ENCODE peak calls at places on chromosomes 5 and 9, in six cellular contexts. One of them, this sample, is unnamed.

GRCh38 chr9:38346811-38347735 is 45.4 kb upstream of the ALDH1B1 start:
- DNase-seq in A549: no peak
- DNase-seq in kidney: no peak
- DNase-seq in cardiac muscle cell: no peak
- DNase-seq in CD8-positive, alpha-beta memory T cell: no peak
- DNase-seq in Caco-2: no peak
- DNase-seq in this sample: no peak

GRCh38 chr9:42852133-42852532 is 668.7 kb downstream of the SPATA31A6 start:
- DNase-seq in cardiac muscle cell: peak; percentile 58
- DNase-seq in CD8-positive, alpha-beta memory T cell: no peak
- DNase-seq in Caco-2: no peak
- DNase-seq in A549: peak; percentile 73
- DNase-seq in kidney: no peak
- DNase-seq in this sample: no peak

GRCh38 chr9:120931278-120932085 is 4.9 kb upstream of the TRAF1 start:
- DNase-seq in A549: no peak
- DNase-seq in kidney: no peak
- DNase-seq in CD8-positive, alpha-beta memory T cell: peak; percentile 80
- DNase-seq in cardiac muscle cell: no peak
- DNase-seq in Caco-2: no peak
- DNase-seq in this sample: peak; percentile 79

GRCh38 chr9:129397335-129397734 is 219.3 kb upstream of the IER5L start:
- DNase-seq in CD8-positive, alpha-beta memory T cell: no peak
- DNase-seq in A549: no peak
- DNase-seq in Caco-2: no peak
- DNase-seq in kidney: no peak
- DNase-seq in cardiac muscle cell: no peak
- DNase-seq in this sample: no peak

GRCh38 chr5:71528206-71528605 is 58.9 kb upstream of the MCCC2 start:
- DNase-seq in kidney: no peak
- DNase-seq in CD8-positive, alpha-beta memory T cell: no peak
- DNase-seq in cardiac muscle cell: no peak
- DNase-seq in A549: no peak
- DNase-seq in Caco-2: no peak
- DNase-seq in this sample: no peak

GRCh38 chr5:35644543-35644942 is 26.9 kb downstream of the SPEF2 start:
- DNase-seq in CD8-positive, alpha-beta memory T cell: no peak
- DNase-seq in cardiac muscle cell: no peak
- DNase-seq in A549: peak; percentile 43
- DNase-seq in kidney: no peak
- DNase-seq in Caco-2: no peak
- DNase-seq in this sample: no peak

GRCh38 chr9:85089188-85089969 is 419.9 kb downstream of the NTRK2 start:
- DNase-seq in A549: no peak
- DNase-seq in CD8-positive, alpha-beta memory T cell: no peak
- DNase-seq in Caco-2: no peak
- DNase-seq in cardiac muscle cell: peak; percentile 20
- DNase-seq in kidney: no peak
- DNase-seq in this sample: no peak

GRCh38 chr5:164504141-164504772 is 998.8 kb downstream of the MAT2B start:
- DNase-seq in Caco-2: no peak
- DNase-seq in A549: peak; percentile 57
- DNase-seq in CD8-positive, alpha-beta memory T cell: no peak
- DNase-seq in cardiac muscle cell: peak; percentile 70
- DNase-seq in kidney: no peak
- DNase-seq in this sample: peak; percentile 3

GRCh38 chr9:130110596-130111021 is 56.9 kb downstream of the GPR107 start:
- DNase-seq in cardiac muscle cell: no peak
- DNase-seq in Caco-2: no peak
- DNase-seq in CD8-positive, alpha-beta memory T cell: no peak
- DNase-seq in A549: no peak
- DNase-seq in kidney: no peak
- DNase-seq in this sample: no peak

GRCh38 chr9:109033941-109034700 is 20.8 kb upstream of the CTNNAL1 start:
- DNase-seq in A549: peak; percentile 58
- DNase-seq in CD8-positive, alpha-beta memory T cell: no peak
- DNase-seq in Caco-2: no peak
- DNase-seq in cardiac muscle cell: no peak
- DNase-seq in kidney: no peak
- DNase-seq in this sample: no peak

GRCh38 chr5:76715484-76715733 is 517 bp upstream of the F2R start:
- DNase-seq in A549: no peak
- DNase-seq in kidney: no peak
- DNase-seq in Caco-2: no peak
- DNase-seq in cardiac muscle cell: no peak
- DNase-seq in CD8-positive, alpha-beta memory T cell: peak; percentile 9
- DNase-seq in this sample: no peak

GRCh38 chr5:2258861-2259260 is 376.1 kb upstream of the IRX4 start:
- DNase-seq in kidney: no peak
- DNase-seq in CD8-positive, alpha-beta memory T cell: no peak
- DNase-seq in A549: no peak
- DNase-seq in cardiac muscle cell: no peak
- DNase-seq in Caco-2: no peak
- DNase-seq in this sample: no peak

GRCh38 chr9:10371824-10372223 is 241.0 kb downstream of the PTPRD start:
- DNase-seq in A549: no peak
- DNase-seq in CD8-positive, alpha-beta memory T cell: no peak
- DNase-seq in kidney: no peak
- DNase-seq in cardiac muscle cell: no peak
- DNase-seq in Caco-2: no peak
- DNase-seq in this sample: no peak

GRCh38 chr9:13939129-13939528 is 374.8 kb downstream of the NFIB start:
- DNase-seq in cardiac muscle cell: peak; percentile 37
- DNase-seq in Caco-2: no peak
- DNase-seq in CD8-positive, alpha-beta memory T cell: no peak
- DNase-seq in A549: no peak
- DNase-seq in kidney: no peak
- DNase-seq in this sample: no peak

GRCh38 chr9:40884072-40884901 is 244.2 kb downstream of the FOXD4L6 start:
- DNase-seq in A549: no peak
- DNase-seq in CD8-positive, alpha-beta memory T cell: no peak
- DNase-seq in cardiac muscle cell: no peak
- DNase-seq in kidney: peak; percentile 76
- DNase-seq in Caco-2: no peak
- DNase-seq in this sample: no peak

GRCh38 chr9:123237220-123237619 is 31.2 kb downstream of the STRBP start:
- DNase-seq in A549: no peak
- DNase-seq in cardiac muscle cell: no peak
- DNase-seq in CD8-positive, alpha-beta memory T cell: no peak
- DNase-seq in Caco-2: no peak
- DNase-seq in kidney: no peak
- DNase-seq in this sample: no peak

GRCh38 chr5:140273401-140273877 is 29.5 kb downstream of the PFDN1 start:
- DNase-seq in CD8-positive, alpha-beta memory T cell: no peak
- DNase-seq in cardiac muscle cell: no peak
- DNase-seq in Caco-2: no peak
- DNase-seq in kidney: no peak
- DNase-seq in A549: no peak
- DNase-seq in this sample: no peak

GRCh38 chr9:79224672-79225433 is 346.9 kb upstream of the TLE4 start:
- DNase-seq in A549: peak; percentile 36
- DNase-seq in cardiac muscle cell: no peak
- DNase-seq in CD8-positive, alpha-beta memory T cell: no peak
- DNase-seq in kidney: no peak
- DNase-seq in Caco-2: no peak
- DNase-seq in this sample: no peak

GRCh38 chr9:16704096-16704488 is 166.4 kb downstream of the BNC2 start:
- DNase-seq in CD8-positive, alpha-beta memory T cell: no peak
- DNase-seq in Caco-2: no peak
- DNase-seq in kidney: no peak
- DNase-seq in cardiac muscle cell: no peak
- DNase-seq in A549: no peak
- DNase-seq in this sample: no peak
- H3K4me1 ChIP-seq in CD8-positive, alpha-beta memory T cell: no peaks in the 10 kb centered on the region
- H3K4me1 ChIP-seq in Caco-2: no peaks in the 10 kb centered on the region
- H3K4me1 ChIP-seq in kidney: peaks cover 3% of the 10 kb centered on the region
- H3K4me1 ChIP-seq in cardiac muscle cell: peaks cover 14% of the 10 kb centered on the region
- H3K4me1 ChIP-seq in A549: peaks cover 67% of the 10 kb centered on the region
- H3K4me1 ChIP-seq in this sample: no peaks in the 10 kb centered on the region

GRCh38 chr9:116308070-116308469 is 154.5 kb downstream of the PAPPA start:
- DNase-seq in Caco-2: no peak
- DNase-seq in A549: no peak
- DNase-seq in CD8-positive, alpha-beta memory T cell: no peak
- DNase-seq in cardiac muscle cell: no peak
- DNase-seq in kidney: no peak
- DNase-seq in this sample: no peak
- H3K4me1 ChIP-seq in Caco-2: no peaks in the 10 kb centered on the region
- H3K4me1 ChIP-seq in A549: peaks cover 28% of the 10 kb centered on the region
- H3K4me1 ChIP-seq in CD8-positive, alpha-beta memory T cell: no peaks in the 10 kb centered on the region
- H3K4me1 ChIP-seq in cardiac muscle cell: peaks cover 3% of the 10 kb centered on the region
- H3K4me1 ChIP-seq in kidney: no peaks in the 10 kb centered on the region
- H3K4me1 ChIP-seq in this sample: no peaks in the 10 kb centered on the region

GRCh38 chr5:32831630-32832029 is 120.5 kb downstream of the NPR3 start:
- DNase-seq in Caco-2: no peak
- DNase-seq in CD8-positive, alpha-beta memory T cell: no peak
- DNase-seq in cardiac muscle cell: no peak
- DNase-seq in kidney: no peak
- DNase-seq in A549: peak; percentile 5
- DNase-seq in this sample: no peak
- H3K4me1 ChIP-seq in Caco-2: no peaks in the 10 kb centered on the region
- H3K4me1 ChIP-seq in CD8-positive, alpha-beta memory T cell: no peaks in the 10 kb centered on the region
- H3K4me1 ChIP-seq in cardiac muscle cell: no peaks in the 10 kb centered on the region
- H3K4me1 ChIP-seq in kidney: peaks cover 13% of the 10 kb centered on the region
- H3K4me1 ChIP-seq in A549: peaks cover 14% of the 10 kb centered on the region
- H3K4me1 ChIP-seq in this sample: no peaks in the 10 kb centered on the region

DNA sequence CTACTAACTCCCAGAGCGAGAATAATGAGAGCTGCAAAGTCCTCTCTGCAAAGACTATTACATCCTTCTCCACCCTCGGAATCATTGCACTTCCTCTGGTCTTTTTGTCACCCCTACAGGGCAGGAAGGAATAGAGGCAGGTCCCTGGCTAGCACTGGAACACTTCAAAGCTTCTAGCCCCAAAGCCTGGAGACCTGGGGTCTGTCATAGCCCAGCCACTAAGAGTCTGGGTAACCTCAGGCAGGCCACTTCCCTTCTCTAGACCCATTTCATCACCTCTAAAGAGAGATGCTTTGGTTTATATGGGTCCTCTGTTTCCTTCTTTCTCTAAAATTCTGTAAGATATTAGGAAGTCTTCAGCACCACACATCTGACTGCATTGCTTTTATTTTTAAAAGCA is 6.7 kb downstream of the ADRB2 start:
- DNase-seq in CD8-positive, alpha-beta memory T cell: no peak
- DNase-seq in A549: no peak
- DNase-seq in kidney: no peak
- DNase-seq in Caco-2: no peak
- DNase-seq in cardiac muscle cell: peak; percentile 70
- DNase-seq in this sample: no peak
- H3K4me1 ChIP-seq in CD8-positive, alpha-beta memory T cell: peaks cover 17% of the 10 kb centered on the region
- H3K4me1 ChIP-seq in A549: no peaks in the 10 kb centered on the region
- H3K4me1 ChIP-seq in kidney: no peaks in the 10 kb centered on the region
- H3K4me1 ChIP-seq in Caco-2: no peaks in the 10 kb centered on the region
- H3K4me1 ChIP-seq in cardiac muscle cell: peaks cover 59% of the 10 kb centered on the region
- H3K4me1 ChIP-seq in this sample: peaks cover 45% of the 10 kb centered on the region

GRCh38 chr9:92749071-92749933 is 15.3 kb downstream of the BICD2 start:
- DNase-seq in kidney: peak; percentile 63
- DNase-seq in CD8-positive, alpha-beta memory T cell: no peak
- DNase-seq in cardiac muscle cell: no peak
- DNase-seq in A549: no peak
- DNase-seq in Caco-2: no peak
- DNase-seq in this sample: no peak
- H3K4me1 ChIP-seq in kidney: peaks cover 30% of the 10 kb centered on the region
- H3K4me1 ChIP-seq in CD8-positive, alpha-beta memory T cell: peaks cover 20% of the 10 kb centered on the region
- H3K4me1 ChIP-seq in cardiac muscle cell: peaks cover 16% of the 10 kb centered on the region
- H3K4me1 ChIP-seq in A549: peaks cover 24% of the 10 kb centered on the region
- H3K4me1 ChIP-seq in Caco-2: peaks cover 7% of the 10 kb centered on the region
- H3K4me1 ChIP-seq in this sample: peaks cover 43% of the 10 kb centered on the region

GRCh38 chr9:92480332-92480771 is 2.0 kb downstream of the ASPN start:
- DNase-seq in cardiac muscle cell: no peak
- DNase-seq in kidney: no peak
- DNase-seq in Caco-2: no peak
- DNase-seq in CD8-positive, alpha-beta memory T cell: no peak
- DNase-seq in A549: no peak
- DNase-seq in this sample: no peak
- H3K4me1 ChIP-seq in cardiac muscle cell: peaks cover 8% of the 10 kb centered on the region
- H3K4me1 ChIP-seq in kidney: peaks cover 3% of the 10 kb centered on the region
- H3K4me1 ChIP-seq in Caco-2: peaks cover 6% of the 10 kb centered on the region
- H3K4me1 ChIP-seq in CD8-positive, alpha-beta memory T cell: no peaks in the 10 kb centered on the region
- H3K4me1 ChIP-seq in A549: peaks cover 6% of the 10 kb centered on the region
- H3K4me1 ChIP-seq in this sample: no peaks in the 10 kb centered on the region

This sample was measured in CD4-positive, alpha-beta memory T cell.